ENCODE peak calls at places on chromosomes 1 and 21, in six cellular contexts. O is stimulated activated effector memory CD8-positive, alpha-beta T cell treated with anti-CD3 and anti-CD28 coated beads, Interleukin-12 subunit alpha, Interleukin-12 subunit beta, amount 100 ng/mL, for 72 hours; U is uterus; T is activated T-helper 1 cell treated with anti-CD3 and anti-CD28 coated beads, Interleukin-12 subunit alpha, Interleukin-12 subunit beta, Interleukin-2, Interleukin-4 antibody, amounts not matched to agents 30 ng/mL and 10 ng/mL and 1 ng/mL, durations not matched to agents 14 hours and 24 hours and 36 hours; B is breast epithelium; N is HS-5. V is an unnamed sample.

GRCh38 chr1:231613419-231614349 is 12.9 kb upstream of the DISC1 start:
- DNase-seq in O (no peak), U (no peak), T (no peak), B (no peak), N (no peak), V (no peak)

GRCh38 chr1:65793359-65793732 is 651 bp downstream of the PDE4B start:
- DNase-seq in O (no peak), U (no peak), T (no peak), B (no peak), N (no peak), V (no peak)

GRCh38 chr21:46390603-46391545 is 66.9 kb downstream of the PCNT start:
- DNase-seq in O (no peak), U (no peak), T (no peak), B (no peak), N (no peak), V (no peak)

GRCh38 chr21:38980416-38981319 is 174.9 kb downstream of the ETS2 start:
- DNase-seq in O (no peak), U (no peak), T (no peak), B (no peak), N (no peak), V (no peak)

GRCh38 chr1:198837276-198838021 is 198.6 kb downstream of the PTPRC start:
- DNase-seq in O (no peak), U (no peak), T (no peak), B (no peak), N (no peak), V (peak)

GRCh38 chr1:220457982-220458381 is 70.0 kb upstream of the MARK1 start:
- DNase-seq in O (no peak), U (no peak), T (no peak), B (no peak), N (no peak), V (no peak)

GRCh38 chr21:36589352-36589971 is 109.5 kb upstream of the SIM2 start:
- DNase-seq in O (peak), U (peak), T (peak), B (peak), N (peak), V (no peak)

GRCh38 chr1:18950415-18951026 is 6.0 kb downstream of the IFFO2 start:
- DNase-seq in O (peak), U (peak), T (no peak), B (peak), N (no peak), V (no peak)

GRCh38 chr1:56788588-56788987 is 30.6 kb downstream of the FYB2 start:
- DNase-seq in O (no peak), U (no peak), T (no peak), B (no peak), N (no peak), V (peak)

GRCh38 chr1:245704765-245705164 is 550.0 kb downstream of the KIF26B start:
- DNase-seq in O (no peak), U (no peak), T (no peak), B (no peak), N (peak), V (no peak)

GRCh38 chr1:159214149-159214760 is 9.6 kb downstream of the ACKR1 start:
- DNase-seq in O (peak), U (no peak), T (peak), B (peak), N (no peak), V (no peak)

GRCh38 chr1:20483833-20484525 is 2.0 kb downstream of the CAMK2N1 start:
- DNase-seq in O (peak), U (peak), T (no peak), B (no peak), N (no peak), V (peak)

GRCh38 chr1:15210651-15211390 is 36.2 kb upstream of the FHAD1 start:
- DNase-seq in O (no peak), U (no peak), T (no peak), B (no peak), N (no peak), V (no peak)

GRCh38 chr21:33655591-33656221 is 13.4 kb downstream of the ITSN1 start:
- DNase-seq in O (no peak), U (no peak), T (no peak), B (no peak), N (peak), V (no peak)

GRCh38 chr1:118185083-118185899 is at the start of gene SPAG17:
- DNase-seq in O (no peak), U (peak), T (no peak), B (no peak), N (no peak), V (peak)

GRCh38 chr1:33007190-33008050 is 29.3 kb downstream of the AK2 start:
- DNase-seq in O (no peak), U (peak), T (peak), B (no peak), N (peak), V (peak)

GRCh38 chr1:113003751-113004690 is 48.0 kb upstream of the SLC16A1 start:
- DNase-seq in O (no peak), U (no peak), T (no peak), B (no peak), N (no peak), V (no peak)

GRCh38 chr1:159854101-159854692 is 8.3 kb downstream of the VSIG8 start:
- DNase-seq in O (peak), U (peak), T (no peak), B (peak), N (no peak), V (peak)

GRCh38 chr1:185795181-185795580 is 61.0 kb downstream of the HMCN1 start:
- DNase-seq in O (no peak), U (no peak), T (no peak), B (no peak), N (no peak), V (no peak)

GRCh38 chr1:153348511-153349362 is at the start of gene PGLYRP4:
- DNase-seq in O (peak), U (no peak), T (no peak), B (no peak), N (no peak), V (no peak)

GRCh38 chr1:89519779-89520358 is 4.8 kb upstream of the LRRC8B start:
- DNase-seq in O (no peak), U (no peak), T (no peak), B (no peak), N (no peak), V (no peak)

GRCh38 chr1:223123238-223123976 is 19.6 kb downstream of the TLR5 start:
- DNase-seq in O (peak), U (peak), T (peak), B (peak), N (no peak), V (no peak)

GRCh38 chr1:93814059-93814794 is 64.8 kb downstream of the DNTTIP2 start:
- DNase-seq in O (peak), U (peak), T (peak), B (peak), N (peak), V (peak)

GRCh38 chr21:42614391-42614790 is 39.0 kb upstream of the PDE9A start:
- DNase-seq in O (peak), U (no peak), T (peak), B (peak), N (no peak), V (no peak)

GRCh38 chr1:29368936-29369932 is 132.9 kb downstream of the PTPRU start:
- DNase-seq in O (no peak), U (no peak), T (no peak), B (no peak), N (no peak), V (no peak)

GRCh38 chr1:44565265-44565750 is 109.0 kb downstream of the TMEM53 start:
- DNase-seq in O (no peak), U (no peak), T (no peak), B (no peak), N (no peak), V (no peak)

GRCh38 chr1:26317143-26317542 is 615 bp upstream of the CD52 start:
- DNase-seq in O (no peak), U (no peak), T (no peak), B (no peak), N (no peak), V (no peak)

GRCh38 chr1:46489169-46489637 is 433 bp upstream of the DMBX1 start:
- DNase-seq in O (peak), U (no peak), T (no peak), B (no peak), N (no peak), V (peak)

GRCh38 chr1:107529511-107530149 is 388.8 kb downstream of the NTNG1 start:
- DNase-seq in O (no peak), U (no peak), T (no peak), B (peak), N (no peak), V (no peak)

V was measured in left colon.